ENCODE peak calls at places on chromosomes 11 and 22, in seven cellular contexts. X, F, S, N, T, A and P are unnamed samples.

GRCh38 chr22:39498368-39498767 is 3.7 kb upstream of the MIEF1 start:
- DNase-seq in N (no peak), X (no peak), T (no peak), F (no peak), A (peak), S (no peak), P (no peak)

GRCh38 chr11:2699185-2699530 is 636 bp downstream of the KCNQ1OT1 start:
- DNase-seq in X (no peak), N (peak), A (no peak), T (no peak), F (no peak), S (peak), P (peak)

GRCh38 chr11:86151188-86152005 is 82.5 kb upstream of the PICALM start:
- DNase-seq in A (no peak), F (peak), T (no peak), N (no peak), S (peak), X (peak), P (peak)

GRCh38 chr11:61814958-61815789 is 1.6 kb downstream of the FADS1 start:
- DNase-seq in T (peak), N (peak), S (peak), X (peak), F (peak), A (peak), P (peak)

GRCh38 chr11:41245184-41245583 is 214.3 kb downstream of the LRRC4C start:
- DNase-seq in A (no peak), S (no peak), N (no peak), X (no peak), F (no peak), T (no peak), P (no peak)

GRCh38 chr11:33674035-33674814 is 26.4 kb downstream of the C11orf91 start:
- DNase-seq in X (no peak), F (no peak), N (no peak), T (no peak), S (peak), A (no peak), P (peak)

GRCh38 chr11:33640730-33641371 is 59.8 kb downstream of the C11orf91 start:
- DNase-seq in A (no peak), F (no peak), S (no peak), N (no peak), X (no peak), T (no peak), P (no peak)

GRCh38 chr22:23098718-23099524 is 28.6 kb downstream of the GNAZ start:
- DNase-seq in T (no peak), F (peak), S (no peak), A (no peak), X (peak), N (peak), P (no peak)